ENCODE peak calls at places on chromosomes 13 and 19, in ten cellular contexts. P is lung, Q is aorta, S is breast epithelium, B is IMR-90, Z is Caco-2, F is heart left ventricle, H is GM23248, W is fibroblast of lung, Y is cardiac muscle cell. M is an unnamed sample. For H3K27me3 and H3K4me1, the result is how much of the 10 kb centered on the place peaks cover.

GRCh38 chr19:38025908-38026307 is 118.9 kb downstream of the SIPA1L3 start:
- DNase-seq in P (no peak), Q (no peak), S (no peak), B (no peak), Z (no peak), F (no peak), H (no peak), W (no peak), Y (no peak), M (no peak)

GRCh38 chr13:101415358-101416174 is 742 bp downstream of the NALCN start:
- DNase-seq in P (no peak), Q (no peak), S (no peak), B (no peak), Z (no peak), F (peak), H (peak), W (no peak), Y (no peak), M (no peak)

GRCh38 chr19:15443325-15443724 is 6.4 kb downstream of the WIZ start:
- DNase-seq in P (no peak), Q (no peak), S (no peak), B (no peak), Z (no peak), F (no peak), H (no peak), W (no peak), Y (no peak), M (no peak)

GRCh38 chr13:27728271-27728670 is 64.0 kb upstream of the GSX1 start:
- DNase-seq in P (no peak), Q (no peak), S (no peak), B (no peak), Z (peak), F (no peak), H (no peak), W (no peak), Y (peak), M (no peak)

GRCh38 chr19:18230941-18231734 is 4.9 kb upstream of the PDE4C start:
- DNase-seq in P (no peak), Q (no peak), S (no peak), B (no peak), Z (no peak), F (no peak), H (peak), W (no peak), Y (no peak), M (no peak)

GRCh38 chr19:17337675-17338439 is 504 bp downstream of the GTPBP3 start:
- DNase-seq in P (no peak), Q (no peak), S (no peak), B (no peak), Z (peak), F (no peak), H (peak), W (no peak), Y (no peak), M (peak)

GRCh38 chr13:44407379-44407778 is 33.8 kb downstream of the SERP2 start:
- DNase-seq in P (no peak), Q (no peak), S (no peak), B (no peak), Z (no peak), F (no peak), H (no peak), W (no peak), Y (no peak), M (no peak)

GRCh38 chr13:100399455-100399854 is 189.1 kb downstream of the GGACT start:
- DNase-seq in P (no peak), Q (no peak), S (no peak), B (no peak), Z (no peak), F (no peak), H (no peak), W (no peak), Y (no peak), M (no peak)

GRCh38 chr13:73765651-73766384 is 368.4 kb downstream of the KLF12 start:
- DNase-seq in P (peak), Q (peak), S (peak), B (peak), Z (peak), F (peak), H (peak), W (peak), Y (peak), M (peak)

GRCh38 chr13:38879278-38879677 is 111.4 kb downstream of the STOML3 start:
- DNase-seq in P (no peak), Q (no peak), S (no peak), B (no peak), Z (peak), F (no peak), H (no peak), W (no peak), Y (no peak), M (no peak)

GRCh38 chr19:18233224-18233825 is 7.1 kb upstream of the PDE4C start:
- DNase-seq in P (no peak), Q (peak), S (no peak), B (peak), Z (peak), F (peak), H (peak), W (peak), Y (peak), M (peak)

GRCh38 chr13:33153421-33154381 is 131.9 kb downstream of the STARD13 start:
- DNase-seq in P (no peak), Q (peak), S (no peak), B (peak), Z (peak), F (peak), H (peak), W (no peak), Y (peak), M (no peak)

GRCh38 chr19:16167055-16167454 is 6.3 kb downstream of the CIB3 start:
- DNase-seq in P (no peak), Q (no peak), S (no peak), B (no peak), Z (no peak), F (no peak), H (no peak), W (no peak), Y (no peak), M (no peak)

GRCh38 chr19:14023404-14024235 is 4.3 kb upstream of the RLN3 start:
- DNase-seq in P (peak), Q (peak), S (no peak), B (peak), Z (peak), F (no peak), H (peak), W (no peak), Y (peak), M (peak)

GRCh38 chr19:48806518-48806817 is 4.4 kb downstream of the BCAT2 start:
- DNase-seq in P (no peak), Q (no peak), S (no peak), B (no peak), Z (no peak), F (no peak), H (no peak), W (no peak), Y (no peak), M (peak)

GRCh38 chr19:46607441-46607841 is 6.3 kb downstream of the CALM3 start:
- DNase-seq in P (no peak), Q (peak), S (no peak), B (no peak), Z (no peak), F (peak), H (no peak), W (no peak), Y (no peak), M (peak)

GRCh38 chr13:51784097-51784496 is 19.9 kb downstream of the DHRS12 start:
- DNase-seq in P (no peak), Q (no peak), S (no peak), B (no peak), Z (no peak), F (no peak), H (no peak), W (no peak), Y (no peak), M (no peak)
- H3K27me3 ChIP-seq in P (under half), Q (under half), S (under half), B (under half), Z (under half), F (under half), H (under half), W (under half), Y (under half), M (under half)

DNA sequence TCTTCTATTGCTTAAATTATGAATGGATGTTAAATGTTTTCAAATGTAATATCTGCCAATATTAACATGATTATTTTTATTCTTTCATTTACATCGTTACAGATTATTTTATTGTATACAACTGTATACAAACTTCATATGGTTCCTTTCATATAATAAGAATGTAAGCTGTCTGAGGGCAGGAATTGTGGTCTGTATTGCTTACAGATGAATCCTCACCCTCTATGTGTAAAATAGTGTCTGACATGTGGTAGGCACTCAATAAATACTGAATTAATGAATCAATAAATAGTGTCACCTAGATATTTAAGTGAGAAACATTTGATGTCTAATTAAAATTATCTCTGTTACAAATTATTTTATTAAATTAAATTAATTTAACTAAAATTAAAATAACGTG is 7.8 kb downstream of the FPR3 start:
- DNase-seq in P (no peak), Q (no peak), S (no peak), B (no peak), Z (no peak), F (no peak), H (no peak), W (no peak), Y (no peak), M (no peak)
- H3K4me1 ChIP-seq in P (under half), Q (under half), S (under half), B (under half), Z (under half), F (under half), H (under half), W (under half), Y (under half), M (under half)

GRCh38 chr19:10855879-10856522 is 7.8 kb downstream of the C19orf38 start:
- DNase-seq in P (no peak), Q (no peak), S (no peak), B (no peak), Z (no peak), F (no peak), H (peak), W (no peak), Y (peak), M (no peak)

GRCh38 chr19:10858204-10858828 is 10.1 kb downstream of the C19orf38 start:
- DNase-seq in P (no peak), Q (no peak), S (no peak), B (no peak), Z (peak), F (no peak), H (peak), W (peak), Y (peak), M (no peak)

GRCh38 chr19:10852941-10853340 is 4.7 kb downstream of the C19orf38 start:
- DNase-seq in P (no peak), Q (no peak), S (no peak), B (no peak), Z (no peak), F (peak), H (no peak), W (no peak), Y (no peak), M (no peak)

GRCh38 chr19:10852098-10852800 is 4.0 kb downstream of the C19orf38 start:
- DNase-seq in P (no peak), Q (no peak), S (no peak), B (peak), Z (no peak), F (peak), H (peak), W (peak), Y (peak), M (no peak)

DNA sequence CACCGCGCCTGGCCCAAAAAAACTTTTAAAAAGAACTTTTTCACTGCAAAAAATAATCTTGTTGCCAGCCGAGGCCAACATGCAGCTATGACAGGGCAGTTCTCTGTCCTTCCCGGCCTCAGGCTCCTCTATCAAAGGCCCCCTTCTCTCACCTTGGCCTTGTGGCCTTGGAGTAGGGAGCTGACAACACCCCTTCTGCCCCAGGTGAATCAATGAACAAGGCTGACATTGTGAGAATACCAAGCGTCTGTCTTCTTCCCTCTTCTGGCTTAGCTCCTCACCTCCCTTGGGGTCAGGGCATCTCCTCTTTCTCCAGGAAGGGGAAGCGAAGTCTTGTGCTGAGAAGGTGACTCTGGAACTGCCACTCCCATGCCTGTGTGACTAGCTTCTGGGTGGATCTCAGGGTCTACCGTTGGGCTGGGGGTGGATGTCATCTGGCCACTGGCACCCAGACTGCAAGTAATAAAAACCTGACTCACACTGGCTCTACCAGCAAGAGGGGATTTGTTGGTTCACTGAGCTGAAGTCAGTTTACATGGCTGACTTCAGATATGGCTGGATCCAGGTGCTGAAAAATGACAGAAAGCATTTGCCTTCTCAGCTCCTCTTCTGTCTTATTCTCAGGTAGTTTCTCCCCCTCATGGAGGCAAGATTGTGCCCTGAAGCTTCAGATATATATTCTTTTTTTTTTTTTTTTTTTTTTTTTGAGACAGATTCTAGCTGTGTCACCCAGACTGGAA is 6.3 kb downstream of the C19orf38 start:
- DNase-seq in P (no peak), Q (no peak), S (no peak), B (no peak), Z (no peak), F (no peak), H (no peak), W (no peak), Y (no peak), M (no peak)
- H3K27me3 ChIP-seq in P (under half), Q (under half), S (under half), B (under half), Z (under half), F (under half), H (under half), W (under half), Y (under half), M (under half)

GRCh38 chr13:77387607-77388200 is 60.8 kb upstream of the MYCBP2 start:
- DNase-seq in P (no peak), Q (no peak), S (peak), B (no peak), Z (no peak), F (no peak), H (peak), W (no peak), Y (no peak), M (no peak)

GRCh38 chr13:77390391-77390790 is 63.5 kb upstream of the MYCBP2 start:
- DNase-seq in P (no peak), Q (no peak), S (no peak), B (no peak), Z (no peak), F (no peak), H (peak), W (no peak), Y (no peak), M (no peak)

GRCh38 chr13:77386880-77387606 is 60.1 kb upstream of the MYCBP2 start:
- DNase-seq in P (no peak), Q (peak), S (no peak), B (peak), Z (no peak), F (no peak), H (peak), W (peak), Y (peak), M (no peak)

GRCh38 chr13:77389617-77389984 is 62.7 kb upstream of the MYCBP2 start:
- DNase-seq in P (no peak), Q (no peak), S (no peak), B (no peak), Z (no peak), F (no peak), H (no peak), W (no peak), Y (no peak), M (no peak)

DNA sequence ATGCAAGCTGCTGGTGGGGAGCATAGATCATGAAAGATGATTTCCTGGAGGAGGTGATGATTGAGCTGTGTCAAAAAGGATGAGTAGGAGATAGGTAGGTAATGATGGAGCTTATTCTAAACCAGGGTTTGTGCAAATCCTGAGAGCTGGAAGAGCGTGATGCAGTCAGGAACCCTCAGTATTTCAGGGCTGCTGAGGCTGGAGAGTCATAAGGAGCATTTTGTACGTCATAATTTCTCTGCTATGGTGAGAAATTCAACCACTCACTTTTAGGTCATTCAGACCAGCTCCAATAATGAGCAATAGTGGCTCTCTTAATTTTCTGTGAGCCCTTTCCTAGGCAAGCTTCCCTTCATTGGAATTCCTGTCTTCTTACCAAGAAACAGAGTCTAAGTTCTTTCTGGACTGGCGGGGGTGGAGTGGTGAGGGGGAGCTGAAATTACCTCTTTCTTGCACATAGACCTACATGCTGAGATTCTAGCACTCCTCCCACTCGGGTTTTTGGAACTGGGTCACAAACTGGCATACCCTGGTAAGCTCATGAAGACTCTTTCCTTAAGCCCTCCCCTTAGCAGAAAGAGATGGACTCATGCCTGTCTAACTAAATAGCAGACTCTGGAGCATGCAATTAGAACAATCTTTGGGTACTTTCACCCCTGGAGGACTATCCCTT is 62.2 kb upstream of the MYCBP2 start:
- DNase-seq in P (no peak), Q (no peak), S (no peak), B (no peak), Z (no peak), F (no peak), H (peak), W (no peak), Y (no peak), M (no peak)
- H3K4me1 ChIP-seq in P (under half), Q (under half), S (under half), B (under half), Z (under half), F (under half), H (half or more), W (under half), Y (under half), M (under half)